ENCODE peak calls at places on chromosomes 4 and X, in four cellular contexts. J is right lobe of liver, Z is uterus, V is transverse colon. X is an unnamed sample.

GRCh38 chr4:67565284-67565683 is 6.8 kb downstream of the STAP1 start:
- DNase-seq in J (no peak), Z (no peak), V (no peak), X (no peak)

GRCh38 chrX:104854188-104854587 is 288.2 kb downstream of the IL1RAPL2 start:
- DNase-seq in J (no peak), Z (no peak), V (no peak), X (no peak)

GRCh38 chr4:184282895-184283654 is 65.4 kb upstream of the ENPP6 start:
- DNase-seq in J (no peak), Z (no peak), V (peak), X (no peak)

GRCh38 chr4:113003841-113004240 is 45.6 kb upstream of the ANK2 start:
- DNase-seq in J (no peak), Z (no peak), V (no peak), X (no peak)

GRCh38 chrX:67544871-67545771 is 1.3 kb downstream of the AR start:
- DNase-seq in J (peak), Z (peak), V (no peak), X (peak)

GRCh38 chrX:110871839-110872238 is 76.2 kb upstream of the CHRDL1 start:
- DNase-seq in J (no peak), Z (no peak), V (no peak), X (no peak)

GRCh38 chrX:87265518-87265917 is 252.1 kb upstream of the KLHL4 start:
- DNase-seq in J (no peak), Z (no peak), V (no peak), X (no peak)

GRCh38 chr4:48692897-48693296 is 87.2 kb downstream of the FRYL start:
- DNase-seq in J (no peak), Z (no peak), V (no peak), X (no peak)

GRCh38 chr4:40940317-40940720 is 190.6 kb downstream of the NSUN7 start:
- DNase-seq in J (no peak), Z (peak), V (peak), X (no peak)

GRCh38 chrX:57821703-57822375 is 88.4 kb downstream of the ZXDA start:
- DNase-seq in J (no peak), Z (no peak), V (peak), X (peak)

GRCh38 chrX:120361906-120362305 is at the start of gene ATP1B4:
- DNase-seq in J (no peak), Z (no peak), V (no peak), X (no peak)
- TF ChIP-seq POLR2A in J (no peak), Z (no peak), V (no peak), X (no peak)

GRCh38 chrX:53435997-53436396 is 1.8 kb upstream of the HSD17B10 start:
- DNase-seq in J (peak), Z (peak), V (peak), X (peak)

GRCh38 chrX:53430231-53430630 is 3.9 kb downstream of the HSD17B10 start:
- DNase-seq in J (no peak), Z (no peak), V (no peak), X (no peak)

GRCh38 chrX:53429755-53430154 is 4.4 kb downstream of the HSD17B10 start:
- DNase-seq in J (no peak), Z (no peak), V (no peak), X (no peak)

GRCh38 chrX:53437211-53437610 is 3.0 kb upstream of the HSD17B10 start:
- DNase-seq in J (no peak), Z (no peak), V (no peak), X (no peak)

DNA sequence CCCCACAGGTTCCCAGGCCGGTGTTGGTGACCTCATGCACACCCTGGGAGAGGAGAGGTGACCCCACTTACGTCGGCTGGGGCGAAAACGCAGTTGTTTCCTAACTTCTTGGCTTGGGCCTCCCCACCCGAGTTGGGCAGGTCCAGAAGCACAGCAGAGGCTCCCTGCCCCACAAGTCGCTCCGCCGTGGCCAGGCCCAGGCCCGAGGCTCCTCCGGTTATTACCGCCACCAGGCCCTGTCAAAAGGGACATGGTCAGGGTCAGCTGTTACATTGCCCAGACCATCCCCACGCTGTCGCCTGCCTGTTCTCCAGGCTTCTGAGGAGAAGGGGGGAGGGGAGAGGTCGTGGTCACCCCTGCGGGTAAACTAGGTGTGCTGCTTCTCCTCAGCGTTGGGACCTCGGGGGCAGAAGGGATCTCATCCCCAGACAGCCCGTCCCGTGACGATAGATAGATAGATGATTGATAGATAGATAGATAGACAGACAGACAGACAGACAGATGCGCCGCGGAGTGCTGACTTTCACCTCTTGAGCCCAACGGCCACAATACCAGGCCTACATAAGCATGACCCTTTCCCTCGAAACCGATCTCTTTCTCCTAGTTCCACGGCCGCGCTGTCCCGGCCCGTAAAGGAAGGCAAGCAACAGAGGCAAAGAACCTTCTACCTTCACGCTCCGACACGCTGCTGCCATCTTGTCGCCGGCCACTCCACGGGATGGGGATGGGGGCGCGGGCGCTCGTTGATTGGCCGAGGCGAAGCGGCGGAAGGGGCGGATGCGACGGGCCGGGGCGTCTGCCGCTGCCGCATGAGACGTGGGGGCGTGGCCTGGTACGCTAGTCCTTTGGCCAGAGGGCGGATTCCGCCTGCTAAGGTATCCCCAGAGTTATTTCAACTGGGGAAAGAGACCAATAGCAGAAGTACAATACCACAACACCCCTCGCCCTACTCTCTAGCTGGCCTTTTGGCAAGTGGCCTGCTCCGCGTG is at the start of gene HSD17B10:
- DNase-seq in J (peak), Z (peak), V (peak), X (peak)
- TF ChIP-seq POLR2A in J (peak), Z (peak), V (peak), X (peak)

DNA sequence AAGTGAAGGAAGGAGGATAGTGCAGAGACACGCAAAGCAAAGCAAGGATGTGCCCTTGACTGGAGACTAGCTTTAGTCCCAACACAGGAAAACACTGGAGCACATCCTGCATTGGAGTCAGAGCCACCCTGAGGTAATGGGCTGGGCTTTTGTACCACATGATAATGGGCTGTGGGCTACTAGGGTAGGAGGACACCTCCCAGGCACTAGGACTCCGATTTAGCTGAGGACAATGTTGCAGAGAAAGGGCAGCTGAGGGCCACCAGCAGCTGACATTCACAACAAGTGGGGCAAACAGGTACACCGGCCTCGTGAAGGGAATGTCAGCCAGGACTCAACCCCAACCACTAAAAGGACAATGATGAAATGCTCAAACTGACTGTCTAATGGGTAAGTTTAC is 10.2 kb downstream of the SDAD1 start:
- DNase-seq in J (no peak), Z (no peak), V (no peak), X (no peak)
- TF ChIP-seq POLR2A in J (no peak), Z (no peak), V (no peak), X (no peak)

GRCh38 chrX:71365356-71365875 is 741 bp upstream of the TAF1 start:
- DNase-seq in J (no peak), Z (no peak), V (no peak), X (no peak)
- TF ChIP-seq POLR2A in J (no peak), Z (no peak), V (no peak), X (no peak)

DNA sequence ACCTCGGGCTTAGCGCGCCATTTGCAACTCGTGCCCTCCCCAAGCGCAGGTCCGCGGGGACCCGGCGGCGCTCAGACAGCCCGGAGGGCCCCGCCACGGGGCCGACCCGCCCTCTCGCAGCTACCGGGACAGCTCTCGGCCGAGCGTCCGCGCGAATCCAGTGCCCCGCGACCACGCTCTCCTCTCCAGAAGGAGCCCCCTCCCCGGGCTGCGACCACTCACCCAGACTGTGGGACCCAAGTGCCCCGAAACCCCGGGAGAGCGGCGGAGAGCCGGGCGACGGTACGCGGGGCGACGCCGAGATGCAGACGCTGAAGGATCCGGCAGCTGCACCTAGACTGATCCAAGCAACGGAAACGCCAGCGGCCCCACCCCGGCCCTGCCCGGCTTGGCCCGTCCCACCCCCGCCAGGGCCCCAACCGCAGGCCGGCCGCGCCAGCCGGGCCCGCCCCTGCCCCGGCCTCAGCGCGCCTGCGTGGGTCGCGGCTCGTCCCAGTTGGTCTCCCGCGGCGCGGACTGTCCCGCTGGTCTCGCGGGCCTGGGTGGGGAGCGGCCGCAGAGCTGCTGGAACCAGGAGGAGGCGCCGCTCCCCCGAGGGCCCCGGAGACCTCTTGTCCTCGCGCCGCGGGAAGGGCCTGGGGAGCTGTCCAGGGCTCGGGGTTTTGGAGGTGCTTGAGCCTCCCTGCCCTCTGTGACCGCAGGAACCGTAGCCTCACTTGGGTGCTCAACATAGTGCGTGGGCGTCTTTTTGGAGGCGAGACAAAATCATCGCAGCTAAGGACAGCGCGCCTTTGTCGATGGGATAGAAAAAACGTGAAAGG is at the start of gene ANXA5:
- DNase-seq in J (peak), Z (peak), V (peak), X (peak)
- TF ChIP-seq POLR2A in J (peak), Z (peak), V (peak), X (peak)

GRCh38 chr4:4858527-4858926 is 938 bp upstream of the MSX1 start:
- DNase-seq in J (no peak), Z (no peak), V (no peak), X (no peak)

GRCh38 chr4:4857809-4858508 is 1.5 kb upstream of the MSX1 start:
- DNase-seq in J (no peak), Z (no peak), V (no peak), X (no peak)

GRCh38 chr4:4859799-4860380 is 425 bp downstream of the MSX1 start:
- DNase-seq in J (no peak), Z (no peak), V (no peak), X (peak)

GRCh38 chr4:4860381-4860802 is 927 bp downstream of the MSX1 start:
- DNase-seq in J (no peak), Z (no peak), V (no peak), X (peak)

GRCh38 chr4:4859010-4859798 is at the start of gene MSX1:
- DNase-seq in J (peak), Z (peak), V (peak), X (peak)
- TF ChIP-seq POLR2A in J (peak), Z (peak), V (no peak), X (peak)

GRCh38 chrX:132470830-132471229 is 18.0 kb downstream of the MBNL3 start:
- DNase-seq in J (no peak), Z (no peak), V (no peak), X (no peak)
- TF ChIP-seq POLR2A in J (no peak), Z (no peak), V (no peak), X (no peak)

GRCh38 chrX:63755892-63756291 is 29.1 kb downstream of the ARHGEF9 start:
- DNase-seq in J (no peak), Z (no peak), V (no peak), X (no peak)

GRCh38 chrX:63751481-63751880 is 33.5 kb downstream of the ARHGEF9 start:
- DNase-seq in J (no peak), Z (no peak), V (no peak), X (no peak)

GRCh38 chrX:63750846-63751245 is 34.2 kb downstream of the ARHGEF9 start:
- DNase-seq in J (no peak), Z (no peak), V (no peak), X (no peak)

GRCh38 chrX:63754141-63754859 is 30.7 kb downstream of the ARHGEF9 start:
- DNase-seq in J (peak), Z (no peak), V (no peak), X (no peak)

DNA sequence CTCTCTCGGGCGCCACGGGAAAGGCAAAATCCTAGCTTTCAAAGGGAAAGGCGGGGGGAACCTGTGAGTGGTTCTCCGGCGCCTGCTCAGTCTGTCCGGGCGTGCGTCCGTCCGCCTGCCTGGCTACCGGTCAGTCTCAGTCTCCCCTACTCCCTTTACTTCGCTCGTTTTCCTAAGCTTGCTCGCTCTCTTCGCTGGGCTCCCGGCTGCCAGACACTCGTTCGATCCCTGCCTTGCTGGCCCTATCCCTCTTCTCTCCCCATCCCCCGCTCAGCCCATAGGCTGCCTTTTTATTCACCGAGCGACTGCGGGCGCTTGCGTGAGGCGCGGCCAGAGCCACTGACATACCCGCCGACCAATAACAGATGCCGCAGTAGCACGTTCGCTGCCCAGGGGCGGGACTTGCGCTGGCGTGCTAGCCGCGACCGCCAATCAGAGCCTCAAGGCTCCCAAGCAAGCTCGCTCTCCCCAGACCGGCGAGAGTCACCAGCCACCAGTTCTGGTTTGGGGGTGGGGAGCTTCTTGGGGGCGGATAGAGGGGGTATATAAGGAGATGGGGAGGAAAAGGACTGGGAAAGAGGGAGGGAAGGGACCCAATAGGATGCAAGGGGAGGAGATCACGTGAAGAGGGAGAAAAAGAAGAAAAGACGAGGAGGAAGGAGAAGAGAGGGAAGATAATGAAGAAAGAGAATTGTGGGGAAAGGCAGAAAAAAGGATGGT is 30.0 kb downstream of the ARHGEF9 start:
- DNase-seq in J (peak), Z (peak), V (peak), X (peak)
- TF ChIP-seq POLR2A in J (peak), Z (peak), V (peak), X (peak)

DNA sequence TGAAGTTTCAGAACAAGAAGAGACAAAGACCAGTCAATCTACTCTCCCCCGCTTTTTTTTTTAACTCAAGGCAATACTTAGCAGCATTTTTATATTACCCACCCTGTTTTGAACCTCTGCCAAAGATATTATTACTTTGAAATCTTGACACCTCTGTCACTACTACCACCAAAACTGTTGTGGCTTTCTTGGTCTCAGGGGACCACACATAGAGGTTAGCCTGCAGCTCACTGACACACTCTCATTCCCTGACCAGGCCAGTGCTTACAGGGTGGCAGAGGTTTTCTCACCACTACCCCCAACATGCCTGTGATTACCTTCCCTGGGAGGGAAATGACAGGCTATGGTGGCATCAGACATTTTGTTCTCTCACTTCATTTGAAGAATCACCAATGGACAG is 137.4 kb upstream of the STIM2 start:
- DNase-seq in J (no peak), Z (no peak), V (no peak), X (no peak)
- TF ChIP-seq POLR2A in J (no peak), Z (no peak), V (no peak), X (no peak)

X was measured in H54.